ENCODE peak calls at places on chromosomes 16 and 17, in nine cellular contexts. C is NCI-H1694 treated with DMSO at 0.1 percent for 48 hours; Y is T-cell; K is EH; T is Right ventricle myocardium superior; S is astrocyte of the hippocampus; E is activated T-cell treated with anti-CD3 and anti-CD28 coated beads, Interleukin-2, amount 50 U/mL, for 1 hour; G is activated CD4-positive, alpha-beta T cell treated with anti-CD3 and anti-CD28 coated beads, Interleukin-2, amount 10 ng/mL, durations not matched to agents 7 days and 5 days; L is BJ. Z is an unnamed sample.

GRCh38 chr16:28063047-28063521 is 430 bp downstream of the GSG1L start:
- DNase-seq in C (no peak), S (peak; percentile 59), K (peak; percentile 32), G (no peak), Y (no peak), E (no peak), L (no peak), T (no peak), Z (peak; percentile 15)

GRCh38 chr16:77295896-77296295 is 96.7 kb downstream of the SYCE1L start:
- DNase-seq in G (no peak), C (no peak), Y (no peak), E (no peak), S (no peak), T (no peak), L (no peak), K (no peak), Z (peak; percentile 31)

GRCh38 chr17:31631759-31632158 is 227.3 kb downstream of the COPRS start:
- DNase-seq in E (no peak), G (no peak), S (no peak), K (peak; percentile 78), T (no peak), Y (no peak), L (peak; percentile 18), C (no peak), Z (no peak)

GRCh38 chr17:79789943-79790804 is 6.7 kb downstream of the CBX8 start:
- DNase-seq in S (no peak), Y (no peak), K (peak; percentile 50), E (peak; percentile 45), L (no peak), G (no peak), C (no peak), T (peak; percentile 64), Z (no peak)

GRCh38 chr16:59290718-59291117 is 556.6 kb upstream of the GOT2 start:
- DNase-seq in Y (no peak), L (no peak), G (no peak), E (no peak), C (no peak), K (no peak), S (no peak), T (no peak), Z (no peak)

GRCh38 chr17:8628172-8628571 is 2.4 kb downstream of the MYH10 start:
- DNase-seq in C (no peak), Y (no peak), G (no peak), E (no peak), T (no peak), L (no peak), K (no peak), S (no peak), Z (no peak)

GRCh38 chr16:29994613-29995329 is 646 bp downstream of the HIRIP3 start:
- DNase-seq in E (no peak), L (peak; percentile 35), S (no peak), K (peak; percentile 91), C (no peak), Y (peak; percentile 65), G (peak; percentile 81), T (peak; percentile 4), Z (peak; percentile 69)

GRCh38 chr17:77691216-77692085 is 267.1 kb upstream of the TNRC6C start:
- DNase-seq in G (no peak), E (no peak), L (no peak), C (no peak), Y (no peak), K (no peak), T (no peak), S (no peak), Z (no peak)

GRCh38 chr17:78883090-78883532 is 19.9 kb downstream of the CEP295NL start:
- DNase-seq in G (no peak), K (peak; percentile 97), L (peak; percentile 86), Y (no peak), C (no peak), E (no peak), T (peak; percentile 87), S (peak; percentile 83), Z (peak; percentile 74)

GRCh38 chr17:41680426-41681040 is 8.2 kb upstream of the EIF1 start:
- DNase-seq in Y (no peak), E (no peak), L (no peak), C (no peak), K (no peak), G (no peak), T (no peak), S (no peak), Z (no peak)

GRCh38 chr16:66703359-66704215 is 7.0 kb upstream of the CMTM4 start:
- DNase-seq in L (no peak), T (no peak), S (no peak), Y (no peak), E (no peak), K (peak; percentile 90), C (peak; percentile 26), G (no peak), Z (no peak)

GRCh38 chr17:83125515-83126274 is 46.3 kb downstream of the METRNL start:
- DNase-seq in C (no peak), L (no peak), T (peak; percentile 55), Y (no peak), S (no peak), G (no peak), E (peak; percentile 45), K (peak; percentile 9), Z (no peak)

GRCh38 chr16:66895999-66896398 is 15.7 kb downstream of the PDP2 start:
- DNase-seq in K (no peak), C (no peak), E (no peak), Y (no peak), G (no peak), L (no peak), T (no peak), S (no peak), Z (no peak)

GRCh38 chr16:54208262-54208661 is 78.3 kb downstream of the IRX3 start:
- DNase-seq in E (no peak), L (no peak), C (no peak), K (no peak), T (no peak), S (no peak), Y (no peak), G (no peak), Z (peak; percentile 5)

Z was measured in iris pigment epithelial cell.